ENCODE peak calls at places on chromosome 18, in six cellular contexts. A is Panc1; Z is coronary artery; T is esophagus squamous epithelium; E is activated naive CD4-positive, alpha-beta T cell; G is stimulated activated CD8-positive, alpha-beta memory T cell treated with anti-CD3 and anti-CD28 coated beads, Interleukin-15, amount 100 ng/mL, for 24 hours. D is an unnamed sample.

GRCh38 chr18:8938817-8939216 is 163.7 kb upstream of the NDUFV2 start:
- DNase-seq in A (no peak), Z (no peak), T (no peak), E (no peak), G (no peak), D (no peak)

GRCh38 chr18:48219429-48220145 is 189.6 kb downstream of the ZBTB7C start:
- DNase-seq in A (no peak), Z (no peak), T (no peak), E (no peak), G (no peak), D (no peak)

GRCh38 chr18:44195394-44196140 is 485.1 kb upstream of the SETBP1 start:
- DNase-seq in A (no peak), Z (no peak), T (no peak), E (no peak), G (no peak), D (no peak)

GRCh38 chr18:10482985-10483949 is 28.8 kb downstream of the APCDD1 start:
- DNase-seq in A (no peak), Z (no peak), T (no peak), E (no peak), G (no peak), D (peak; percentile 77)

GRCh38 chr18:7974200-7974874 is 407.2 kb downstream of the PTPRM start:
- DNase-seq in A (no peak), Z (no peak), T (no peak), E (no peak), G (no peak), D (no peak)

GRCh38 chr18:76621184-76621583 is 126.1 kb upstream of the ZNF516 start:
- DNase-seq in A (no peak), Z (no peak), T (no peak), E (no peak), G (no peak), D (no peak)

GRCh38 chr18:7038330-7038846 is 79.2 kb downstream of the LAMA1 start:
- DNase-seq in A (peak; percentile 5), Z (peak; percentile 87), T (no peak), E (no peak), G (no peak), D (no peak)

GRCh38 chr18:76259012-76259568 is 236.0 kb downstream of the ZNF516 start:
- DNase-seq in A (no peak), Z (no peak), T (no peak), E (no peak), G (no peak), D (no peak)

GRCh38 chr18:50816767-50817166 is 3.0 kb downstream of the MRO start:
- DNase-seq in A (no peak), Z (no peak), T (no peak), E (no peak), G (no peak), D (no peak)

GRCh38 chr18:54671291-54671881 is 80.3 kb downstream of the DYNAP start:
- DNase-seq in A (no peak), Z (no peak), T (no peak), E (no peak), G (no peak), D (peak; percentile 27)

GRCh38 chr18:39622431-39622830 is 2056.8 kb upstream of the CELF4 start:
- DNase-seq in A (no peak), Z (no peak), T (no peak), E (no peak), G (no peak), D (no peak)

GRCh38 chr18:23689031-23689615 is at the start of gene LAMA3:
- DNase-seq in A (no peak), Z (peak; percentile 79), T (no peak), E (no peak), G (peak; percentile 6), D (peak; percentile 38)

GRCh38 chr18:183769-184168 is 25.4 kb downstream of the USP14 start:
- DNase-seq in A (no peak), Z (no peak), T (no peak), E (no peak), G (no peak), D (no peak)

GRCh38 chr18:5963267-5963666 is 67.9 kb upstream of the TMEM200C start:
- DNase-seq in A (no peak), Z (no peak), T (no peak), E (no peak), G (no peak), D (no peak)

GRCh38 chr18:36493349-36494281 is 196.1 kb downstream of the FHOD3 start:
- DNase-seq in A (no peak), Z (no peak), T (no peak), E (no peak), G (no peak), D (no peak)

GRCh38 chr18:8399138-8399537 is 210.1 kb upstream of the RAB12 start:
- DNase-seq in A (no peak), Z (no peak), T (no peak), E (no peak), G (no peak), D (no peak)

GRCh38 chr18:34158881-34159690 is 65.6 kb downstream of the NOL4 start:
- DNase-seq in A (no peak), Z (peak; percentile 68), T (no peak), E (no peak), G (no peak), D (peak; percentile 11)

GRCh38 chr18:41955688-41956087 is 654 bp downstream of the PIK3C3 start:
- DNase-seq in A (no peak), Z (no peak), T (no peak), E (no peak), G (no peak), D (no peak)

GRCh38 chr18:54812885-54813284 is 15.4 kb upstream of the RAB27B start:
- DNase-seq in A (no peak), Z (no peak), T (no peak), E (no peak), G (no peak), D (no peak)

GRCh38 chr18:48840491-48840877 is 110.3 kb downstream of the SMAD7 start:
- DNase-seq in A (no peak), Z (no peak), T (no peak), E (no peak), G (no peak), D (no peak)

GRCh38 chr18:22320736-22321135 is 97.0 kb downstream of the CTAGE1 start:
- DNase-seq in A (no peak), Z (no peak), T (no peak), E (no peak), G (no peak), D (no peak)

GRCh38 chr18:21191596-21192307 is 50.3 kb upstream of the GREB1L start:
- DNase-seq in A (no peak), Z (peak; percentile 76), T (no peak), E (no peak), G (no peak), D (no peak)

GRCh38 chr18:36315736-36316135 is 18.2 kb downstream of the FHOD3 start:
- DNase-seq in A (no peak), Z (no peak), T (no peak), E (no peak), G (no peak), D (no peak)

GRCh38 chr18:22494771-22495170 is 77.1 kb upstream of the CTAGE1 start:
- DNase-seq in A (no peak), Z (no peak), T (no peak), E (no peak), G (no peak), D (no peak)

D was measured in GM13977.